ENCODE peak calls at places on chromosomes 16 and 17, in five cellular contexts. J, W, C, I and X are unnamed samples.

GRCh38 chr17:58172369-58173071 is 5.7 kb downstream of the OR4D2 start:
- DNase-seq in J (peak), W (no peak), C (no peak), I (no peak), X (peak)

GRCh38 chr16:27285676-27286196 is 17.2 kb upstream of the NSMCE1 start:
- DNase-seq in J (peak), W (no peak), C (no peak), I (no peak), X (no peak)

GRCh38 chr17:78634154-78634553 is 57.0 kb upstream of the DNAH17 start:
- DNase-seq in J (no peak), W (no peak), C (no peak), I (no peak), X (no peak)

GRCh38 chr17:82752371-82753200 is 721 bp downstream of the TBCD start:
- DNase-seq in J (no peak), W (no peak), C (peak), I (no peak), X (peak)

GRCh38 chr17:80381416-80381923 is 33.5 kb upstream of the ENDOV start:
- DNase-seq in J (no peak), W (no peak), C (no peak), I (no peak), X (no peak)

GRCh38 chr17:56031636-56032035 is 121.6 kb upstream of the ANKFN1 start:
- DNase-seq in J (no peak), W (no peak), C (no peak), I (no peak), X (no peak)

GRCh38 chr16:50396770-50397525 is 28.2 kb upstream of the BRD7 start:
- DNase-seq in J (no peak), W (no peak), C (no peak), I (no peak), X (no peak)

GRCh38 chr16:8675183-8676159 is 1.1 kb downstream of the ABAT start:
- DNase-seq in J (no peak), W (no peak), C (peak), I (no peak), X (no peak)

GRCh38 chr16:77457046-77457445 is 22.2 kb upstream of the ADAMTS18 start:
- DNase-seq in J (no peak), W (no peak), C (no peak), I (no peak), X (no peak)

GRCh38 chr16:18931756-18932155 is 5.5 kb upstream of the SMG1 start:
- DNase-seq in J (no peak), W (no peak), C (no peak), I (no peak), X (no peak)

GRCh38 chr17:75723201-75723930 is 2.1 kb downstream of the ITGB4 start:
- DNase-seq in J (no peak), W (no peak), C (no peak), I (no peak), X (no peak)

GRCh38 chr17:50465171-50465570 is 3.5 kb downstream of the CHAD start:
- DNase-seq in J (no peak), W (no peak), C (no peak), I (no peak), X (no peak)

GRCh38 chr17:59277031-59277430 is 54.4 kb upstream of the YPEL2 start:
- DNase-seq in J (no peak), W (no peak), C (no peak), I (no peak), X (no peak)

GRCh38 chr17:19244796-19245195 is 7.6 kb downstream of the EPN2 start:
- DNase-seq in J (no peak), W (no peak), C (no peak), I (no peak), X (no peak)

GRCh38 chr17:70040336-70040735 is 34.7 kb upstream of the KCNJ16 start:
- DNase-seq in J (peak), W (no peak), C (no peak), I (no peak), X (no peak)

GRCh38 chr17:46262271-46262670 is 32.7 kb upstream of the LRRC37A start:
- DNase-seq in J (no peak), W (no peak), C (no peak), I (no peak), X (no peak)

GRCh38 chr16:78563905-78564304 is 464.5 kb downstream of the WWOX start:
- DNase-seq in J (no peak), W (no peak), C (no peak), I (no peak), X (no peak)

GRCh38 chr16:69329369-69330285 is 761 bp downstream of the PDF start:
- DNase-seq in J (peak), W (no peak), C (peak), I (peak), X (peak)

GRCh38 chr17:66782866-66783265 is 52.1 kb upstream of the CACNG5 start:
- DNase-seq in J (no peak), W (no peak), C (no peak), I (no peak), X (no peak)

GRCh38 chr16:3023415-3023668 is 400 bp downstream of the HCFC1R1 start:
- DNase-seq in J (peak), W (peak), C (no peak), I (peak), X (peak)

GRCh38 chr16:84013787-84014569 is 28.6 kb downstream of the SLC38A8 start:
- DNase-seq in J (peak), W (no peak), C (no peak), I (no peak), X (no peak)

GRCh38 chr16:239948-240277 is 5.3 kb downstream of the FAM234A start:
- DNase-seq in J (peak), W (peak), C (no peak), I (no peak), X (peak)

GRCh38 chr16:85259831-85260165 is 147.5 kb upstream of the CIBAR2 start:
- DNase-seq in J (no peak), W (no peak), C (no peak), I (no peak), X (no peak)

GRCh38 chr17:75704963-75705875 is 16.0 kb upstream of the ITGB4 start:
- DNase-seq in J (no peak), W (no peak), C (no peak), I (peak), X (no peak)

GRCh38 chr16:54048994-54049929 is 237.3 kb downstream of the IRX3 start:
- DNase-seq in J (no peak), W (no peak), C (no peak), I (no peak), X (no peak)

GRCh38 chr16:3004781-3005284 is 7.9 kb upstream of the CLDN9 start:
- DNase-seq in J (no peak), W (no peak), C (no peak), I (no peak), X (no peak)

GRCh38 chr16:12186774-12187335 is 210.3 kb downstream of the SNX29 start:
- DNase-seq in J (no peak), W (no peak), C (no peak), I (no peak), X (no peak)

GRCh38 chr17:31078290-31078689 is 16.5 kb upstream of the NF1 start:
- DNase-seq in J (no peak), W (no peak), C (no peak), I (no peak), X (no peak)

GRCh38 chr17:18974407-18975149 is 22.6 kb downstream of the SLC5A10 start:
- DNase-seq in J (no peak), W (no peak), C (no peak), I (no peak), X (no peak)

GRCh38 chr16:11586856-11587642 is at the start of gene LITAF:
- DNase-seq in J (peak), W (peak), C (peak), I (peak), X (peak)

GRCh38 chr17:49845210-49845782 is 2.6 kb downstream of the TAC4 start:
- DNase-seq in J (no peak), W (no peak), C (no peak), I (no peak), X (peak)

GRCh38 chr17:55722742-55723487 is at the start of gene TMEM100:
- DNase-seq in J (peak), W (peak), C (peak), I (no peak), X (peak)

GRCh38 chr16:27838536-27839175 is 224.9 kb downstream of the GSG1L start:
- DNase-seq in J (no peak), W (no peak), C (no peak), I (no peak), X (no peak)

GRCh38 chr16:73521499-73521898 is 473.6 kb upstream of the ZFHX3 start:
- DNase-seq in J (no peak), W (no peak), C (no peak), I (no peak), X (no peak)

GRCh38 chr16:2477327-2477726 is 2.4 kb downstream of the TBC1D24 start:
- DNase-seq in J (no peak), W (no peak), C (no peak), I (no peak), X (no peak)

GRCh38 chr17:74163836-74164235 is 39.6 kb upstream of the RPL38 start:
- DNase-seq in J (no peak), W (no peak), C (no peak), I (no peak), X (no peak)

DNA sequence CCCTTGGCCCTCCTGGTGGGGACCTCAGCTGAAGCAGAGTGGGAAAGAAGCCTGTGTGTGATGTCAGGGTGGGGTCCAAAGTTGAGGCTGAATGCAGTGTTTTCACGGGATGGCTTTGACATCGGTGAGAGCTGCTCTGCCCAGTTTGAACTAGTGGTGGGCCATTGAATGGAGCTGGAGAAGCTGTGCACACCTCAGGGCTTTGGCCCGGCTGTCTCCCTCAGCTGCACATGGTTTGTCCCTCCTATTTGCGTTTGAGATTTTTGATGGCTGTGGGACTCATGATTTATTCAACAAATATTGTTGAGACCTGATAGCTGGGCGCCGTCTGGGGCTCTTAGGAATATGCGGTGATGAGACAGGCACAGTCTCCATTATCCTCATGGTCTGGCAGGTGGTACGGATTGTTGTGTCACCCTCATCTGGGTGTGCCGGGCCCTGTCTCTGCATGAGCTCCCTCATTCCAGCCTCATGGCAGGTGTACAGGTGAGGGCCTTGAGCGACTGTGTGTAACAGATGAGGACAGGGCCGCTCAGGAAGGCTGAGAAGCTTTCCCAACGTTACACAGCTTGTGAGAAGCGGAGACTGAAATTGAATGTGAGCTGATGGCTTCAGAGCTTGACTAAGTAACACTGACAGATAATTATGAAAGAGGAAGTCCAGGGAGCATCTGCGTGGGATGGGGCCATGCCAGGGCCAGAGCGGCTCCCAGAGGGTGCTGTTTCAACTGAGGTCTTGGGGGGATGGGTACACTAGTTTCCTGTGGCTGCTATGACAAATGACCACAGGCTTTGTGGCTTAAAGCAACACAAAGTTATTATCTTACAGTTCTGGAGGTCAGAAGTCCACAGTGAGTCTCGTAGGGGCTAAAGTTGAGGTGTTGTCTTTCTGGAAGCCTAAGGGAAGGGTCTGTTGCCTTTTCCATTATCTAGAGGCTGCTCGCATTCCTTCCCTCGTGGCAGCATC is 36.5 kb downstream of the CMIP start:
- DNase-seq in J (peak), W (peak), C (no peak), I (no peak), X (no peak)
- TF ChIP-seq CTCF in J (no peak), W (no peak), C (no peak), I (no peak), X (no peak)

GRCh38 chr17:63445065-63445464 is 1.0 kb downstream of the CYB561 start:
- DNase-seq in J (no peak), W (no peak), C (no peak), I (no peak), X (no peak)
- H3K4me3 ChIP-seq in J (peak), W (peak), C (no peak), I (peak), X (no peak)

DNA sequence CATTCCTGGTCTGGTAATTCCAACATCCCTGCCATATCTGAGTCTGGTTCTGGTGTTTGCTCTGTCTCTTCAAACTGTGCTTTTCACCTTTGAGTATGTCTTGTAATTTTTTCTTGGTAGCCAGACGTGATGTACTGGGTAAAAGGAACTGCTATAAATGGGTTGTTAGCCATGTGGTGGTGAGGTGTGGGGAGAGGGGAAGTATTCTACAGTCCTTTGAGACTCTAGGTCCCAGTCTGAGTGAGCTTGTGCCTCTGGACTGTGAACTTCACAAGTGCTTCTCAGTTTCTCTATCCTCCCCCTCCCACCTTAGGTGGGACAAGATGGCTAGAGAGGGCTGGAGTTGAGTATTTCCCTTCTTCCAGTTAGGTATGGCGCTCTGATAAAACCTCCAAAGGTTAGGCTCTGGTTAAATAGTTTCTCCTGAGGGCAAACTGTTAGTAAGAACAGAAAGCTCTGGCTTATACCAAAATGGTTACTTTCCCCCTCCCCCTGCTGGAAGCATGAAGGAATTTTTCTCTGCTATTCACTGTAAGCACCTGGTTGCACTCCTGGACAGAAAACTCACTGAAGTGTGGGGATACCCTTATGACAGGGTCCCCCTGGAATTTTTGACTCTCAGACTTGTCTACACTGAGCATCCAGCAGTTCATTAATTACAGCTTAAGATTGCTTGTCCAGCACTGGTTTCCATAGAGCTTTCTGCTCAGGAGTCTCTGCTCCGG is 87.8 kb downstream of the MARCHF10 start:
- DNase-seq in J (no peak), W (no peak), C (no peak), I (no peak), X (no peak)
- TF ChIP-seq CTCF in J (peak), W (peak), C (no peak), I (no peak), X (no peak)

GRCh38 chr16:56918467-56919012 is 13.4 kb upstream of the HERPUD1 start:
- DNase-seq in J (no peak), W (no peak), C (no peak), I (no peak), X (no peak)

GRCh38 chr16:56916571-56917403 is 15.2 kb upstream of the HERPUD1 start:
- DNase-seq in J (no peak), W (no peak), C (no peak), I (no peak), X (no peak)

GRCh38 chr16:56912746-56913703 is 18.9 kb upstream of the HERPUD1 start:
- DNase-seq in J (peak), W (peak), C (peak), I (no peak), X (peak)

GRCh38 chr16:56914896-56915295 is 17.0 kb upstream of the HERPUD1 start:
- DNase-seq in J (no peak), W (no peak), C (no peak), I (no peak), X (no peak)

DNA sequence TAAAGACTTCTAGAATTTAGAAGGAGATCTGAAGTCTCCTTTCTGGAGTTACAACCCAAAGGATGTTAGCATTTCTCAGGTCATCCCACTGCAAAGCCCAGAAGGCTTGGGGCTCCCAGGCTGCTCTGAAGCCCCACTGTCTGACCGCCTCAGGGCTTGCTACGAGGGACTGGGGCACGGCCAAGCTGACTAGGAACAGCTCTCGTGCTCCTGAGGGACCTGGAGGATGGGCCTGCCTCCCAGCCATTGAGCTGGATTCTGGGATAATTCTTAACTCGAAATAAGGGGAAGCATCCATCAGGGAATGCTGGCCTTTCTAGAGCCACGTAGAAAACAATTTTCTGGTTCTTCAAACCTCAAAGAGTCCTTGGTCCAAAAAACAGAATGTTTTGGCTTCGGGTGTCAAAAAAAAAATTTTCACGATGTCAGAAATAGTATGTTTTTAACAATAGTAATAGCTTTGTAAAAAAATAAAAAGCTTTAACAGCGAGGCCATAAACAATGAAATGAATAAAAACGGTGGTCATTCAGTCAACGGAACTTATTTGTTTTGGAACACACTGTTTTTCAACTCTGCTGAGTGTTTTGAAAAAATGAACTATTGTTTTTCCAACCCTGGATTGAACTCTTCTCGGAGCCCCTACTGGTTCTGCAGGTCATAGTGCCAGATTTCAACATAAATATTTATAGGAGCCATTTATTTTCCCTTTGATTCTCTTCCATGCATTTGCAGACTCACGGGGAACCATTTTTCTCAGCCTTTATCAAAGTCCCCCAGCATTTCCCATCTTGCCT is 16.4 kb upstream of the HERPUD1 start:
- DNase-seq in J (peak), W (no peak), C (peak), I (no peak), X (no peak)
- H3K4me3 ChIP-seq in J (no peak), W (no peak), C (no peak), I (no peak), X (no peak)

GRCh38 chr16:7615565-7615964 is 282.9 kb downstream of the RBFOX1 start:
- DNase-seq in J (no peak), W (no peak), C (no peak), I (no peak), X (no peak)
- TF ChIP-seq CTCF in J (no peak), W (no peak), C (no peak), I (no peak), X (no peak)

GRCh38 chr17:29563816-29564215 is 3.0 kb downstream of the ABHD15 start:
- DNase-seq in J (no peak), W (no peak), C (no peak), I (no peak), X (no peak)
- H3K4me3 ChIP-seq in J (no peak), W (no peak), C (no peak), I (no peak), X (no peak)

DNA sequence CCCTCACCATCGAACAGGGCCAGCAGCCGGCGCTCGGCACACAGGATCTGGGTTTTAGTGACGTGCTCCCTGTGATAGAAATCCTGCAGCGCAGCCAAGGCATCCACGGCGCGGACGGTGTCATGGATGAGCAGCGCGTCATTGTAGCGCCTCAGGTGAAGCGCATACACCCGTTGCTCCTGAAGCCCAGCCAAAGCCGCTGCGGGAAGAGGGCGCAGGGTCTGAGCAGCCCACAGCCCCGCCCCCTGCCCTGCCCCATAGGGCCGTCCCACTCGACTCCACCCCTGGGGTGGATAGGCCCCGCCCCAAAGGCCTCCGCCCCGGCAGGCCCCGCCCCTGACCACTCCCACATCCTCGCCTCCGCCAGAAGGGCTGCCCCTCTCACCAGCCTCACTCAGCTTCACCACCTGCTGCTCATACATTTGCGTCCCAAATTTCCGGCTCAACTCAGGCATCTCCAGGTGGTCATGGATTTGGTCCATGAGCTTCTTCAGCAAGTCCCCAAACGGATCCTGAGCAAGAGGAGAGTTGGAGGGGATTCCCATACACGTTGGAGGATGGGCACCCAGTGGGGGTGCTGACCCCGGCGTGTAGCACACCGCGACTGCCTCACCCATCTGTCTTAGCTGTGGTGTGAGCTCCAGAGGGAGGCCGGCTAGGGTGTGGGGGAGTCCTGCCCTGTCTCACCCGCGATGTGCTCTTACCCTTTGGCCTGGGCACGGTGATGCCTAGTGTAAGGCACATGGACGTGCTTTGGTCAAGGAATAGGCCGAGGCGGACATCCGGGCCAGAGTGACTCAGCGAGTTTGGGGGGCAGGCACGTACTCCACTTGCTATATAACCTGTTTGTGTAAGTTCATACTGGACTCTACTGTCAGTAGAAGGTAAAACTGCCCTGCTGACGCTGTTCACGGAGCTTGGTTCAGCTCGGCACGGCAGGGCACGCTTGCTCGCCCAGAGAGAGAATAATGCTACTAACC is 4.6 kb downstream of the DHX58 start:
- DNase-seq in J (peak), W (no peak), C (peak), I (peak), X (no peak)
- TF ChIP-seq CTCF in J (no peak), W (no peak), C (no peak), I (no peak), X (no peak)